ENCODE peak calls at places on chromosomes 11 and 22, in nine cellular contexts. One of them, this sample, is unnamed.

GRCh38 chr11:12008790-12009616 is 577 bp upstream of the DKK3 start:
- DNase-seq in fibroblast of mammary gland: no peak
- DNase-seq in adrenal gland: no peak
- DNase-seq in testis: peak
- DNase-seq in CD8-positive, alpha-beta memory T cell: no peak
- DNase-seq in HCT116: no peak
- DNase-seq in neural progenitor cell: peak
- DNase-seq in neuronal stem cell: peak
- DNase-seq in tibial nerve: no peak
- DNase-seq in this sample: no peak

GRCh38 chr22:47372596-47373385 is 610.3 kb downstream of the TBC1D22A start:
- DNase-seq in tibial nerve: no peak
- DNase-seq in HCT116: no peak
- DNase-seq in adrenal gland: no peak
- DNase-seq in testis: no peak
- DNase-seq in CD8-positive, alpha-beta memory T cell: no peak
- DNase-seq in neural progenitor cell: no peak
- DNase-seq in fibroblast of mammary gland: no peak
- DNase-seq in neuronal stem cell: no peak
- DNase-seq in this sample: no peak

GRCh38 chr22:50545522-50546325 is at the start of gene KLHDC7B:
- DNase-seq in tibial nerve: no peak
- DNase-seq in adrenal gland: no peak
- DNase-seq in testis: no peak
- DNase-seq in fibroblast of mammary gland: no peak
- DNase-seq in CD8-positive, alpha-beta memory T cell: no peak
- DNase-seq in neural progenitor cell: no peak
- DNase-seq in neuronal stem cell: no peak
- DNase-seq in HCT116: no peak
- DNase-seq in this sample: no peak

GRCh38 chr22:44680058-44680457 is 21.9 kb upstream of the PRR5 start:
- DNase-seq in adrenal gland: no peak
- DNase-seq in tibial nerve: no peak
- DNase-seq in neural progenitor cell: no peak
- DNase-seq in testis: no peak
- DNase-seq in CD8-positive, alpha-beta memory T cell: no peak
- DNase-seq in neuronal stem cell: no peak
- DNase-seq in fibroblast of mammary gland: no peak
- DNase-seq in HCT116: no peak
- DNase-seq in this sample: no peak

GRCh38 chr11:118135796-118136165 is 16.8 kb downstream of the SCN4B start:
- DNase-seq in tibial nerve: no peak
- DNase-seq in HCT116: no peak
- DNase-seq in adrenal gland: no peak
- DNase-seq in testis: no peak
- DNase-seq in fibroblast of mammary gland: no peak
- DNase-seq in neural progenitor cell: no peak
- DNase-seq in neuronal stem cell: no peak
- DNase-seq in CD8-positive, alpha-beta memory T cell: no peak
- DNase-seq in this sample: no peak

GRCh38 chr11:83051760-83052671 is 19.7 kb downstream of the RAB30 start:
- DNase-seq in HCT116: no peak
- DNase-seq in neuronal stem cell: no peak
- DNase-seq in tibial nerve: no peak
- DNase-seq in adrenal gland: peak
- DNase-seq in fibroblast of mammary gland: peak
- DNase-seq in neural progenitor cell: no peak
- DNase-seq in CD8-positive, alpha-beta memory T cell: no peak
- DNase-seq in testis: peak
- DNase-seq in this sample: no peak

GRCh38 chr11:10351768-10352641 is 47.1 kb downstream of the ADM start:
- DNase-seq in fibroblast of mammary gland: peak
- DNase-seq in tibial nerve: no peak
- DNase-seq in CD8-positive, alpha-beta memory T cell: no peak
- DNase-seq in HCT116: no peak
- DNase-seq in testis: no peak
- DNase-seq in neural progenitor cell: peak
- DNase-seq in neuronal stem cell: peak
- DNase-seq in adrenal gland: peak
- DNase-seq in this sample: no peak

GRCh38 chr11:84905411-84905810 is 721.7 kb downstream of the DLG2 start:
- DNase-seq in tibial nerve: no peak
- DNase-seq in testis: no peak
- DNase-seq in CD8-positive, alpha-beta memory T cell: no peak
- DNase-seq in HCT116: no peak
- DNase-seq in adrenal gland: no peak
- DNase-seq in neuronal stem cell: no peak
- DNase-seq in fibroblast of mammary gland: peak
- DNase-seq in neural progenitor cell: no peak
- DNase-seq in this sample: no peak

GRCh38 chr22:22976033-22976922 is 88.7 kb downstream of the IGLL5 start:
- DNase-seq in CD8-positive, alpha-beta memory T cell: no peak
- DNase-seq in tibial nerve: no peak
- DNase-seq in fibroblast of mammary gland: no peak
- DNase-seq in HCT116: no peak
- DNase-seq in adrenal gland: no peak
- DNase-seq in neural progenitor cell: no peak
- DNase-seq in neuronal stem cell: no peak
- DNase-seq in testis: no peak
- DNase-seq in this sample: no peak

GRCh38 chr22:36194971-36195370 is 6.6 kb downstream of the APOL4 start:
- DNase-seq in HCT116: peak
- DNase-seq in fibroblast of mammary gland: peak
- DNase-seq in neural progenitor cell: peak
- DNase-seq in adrenal gland: peak
- DNase-seq in tibial nerve: peak
- DNase-seq in testis: peak
- DNase-seq in CD8-positive, alpha-beta memory T cell: peak
- DNase-seq in neuronal stem cell: peak
- DNase-seq in this sample: no peak

GRCh38 chr11:122632178-122632824 is 23.2 kb upstream of the UBASH3B start:
- DNase-seq in adrenal gland: no peak
- DNase-seq in neural progenitor cell: no peak
- DNase-seq in fibroblast of mammary gland: no peak
- DNase-seq in testis: no peak
- DNase-seq in CD8-positive, alpha-beta memory T cell: no peak
- DNase-seq in HCT116: no peak
- DNase-seq in tibial nerve: no peak
- DNase-seq in neuronal stem cell: no peak
- DNase-seq in this sample: no peak

GRCh38 chr11:95996621-95997020 is 72.7 kb upstream of the MTMR2 start:
- DNase-seq in fibroblast of mammary gland: peak
- DNase-seq in CD8-positive, alpha-beta memory T cell: no peak
- DNase-seq in neuronal stem cell: no peak
- DNase-seq in neural progenitor cell: no peak
- DNase-seq in testis: no peak
- DNase-seq in HCT116: no peak
- DNase-seq in adrenal gland: no peak
- DNase-seq in tibial nerve: no peak
- DNase-seq in this sample: no peak

GRCh38 chr11:96000064-96000463 is 76.2 kb upstream of the MTMR2 start:
- DNase-seq in fibroblast of mammary gland: peak
- DNase-seq in HCT116: no peak
- DNase-seq in CD8-positive, alpha-beta memory T cell: no peak
- DNase-seq in adrenal gland: no peak
- DNase-seq in tibial nerve: no peak
- DNase-seq in neural progenitor cell: no peak
- DNase-seq in testis: no peak
- DNase-seq in neuronal stem cell: no peak
- DNase-seq in this sample: no peak

GRCh38 chr11:96002339-96002738 is 78.4 kb upstream of the MTMR2 start:
- DNase-seq in HCT116: no peak
- DNase-seq in neuronal stem cell: no peak
- DNase-seq in adrenal gland: no peak
- DNase-seq in testis: no peak
- DNase-seq in CD8-positive, alpha-beta memory T cell: no peak
- DNase-seq in fibroblast of mammary gland: peak
- DNase-seq in tibial nerve: no peak
- DNase-seq in neural progenitor cell: no peak
- DNase-seq in this sample: no peak

GRCh38 chr11:96001037-96001436 is 77.1 kb upstream of the MTMR2 start:
- DNase-seq in adrenal gland: peak
- DNase-seq in CD8-positive, alpha-beta memory T cell: no peak
- DNase-seq in tibial nerve: peak
- DNase-seq in neuronal stem cell: no peak
- DNase-seq in neural progenitor cell: no peak
- DNase-seq in HCT116: no peak
- DNase-seq in testis: peak
- DNase-seq in fibroblast of mammary gland: peak
- DNase-seq in this sample: no peak

GRCh38 chr11:95999604-96000003 is 75.7 kb upstream of the MTMR2 start:
- DNase-seq in neural progenitor cell: no peak
- DNase-seq in adrenal gland: no peak
- DNase-seq in tibial nerve: no peak
- DNase-seq in HCT116: no peak
- DNase-seq in fibroblast of mammary gland: no peak
- DNase-seq in CD8-positive, alpha-beta memory T cell: no peak
- DNase-seq in neuronal stem cell: no peak
- DNase-seq in testis: no peak
- DNase-seq in this sample: no peak
- H3K4me3 ChIP-seq in neural progenitor cell: no peak
- H3K4me3 ChIP-seq in adrenal gland: no peak
- H3K4me3 ChIP-seq in tibial nerve: no peak
- H3K4me3 ChIP-seq in HCT116: no peak
- H3K4me3 ChIP-seq in fibroblast of mammary gland: no peak
- H3K4me3 ChIP-seq in CD8-positive, alpha-beta memory T cell: no peak
- H3K4me3 ChIP-seq in neuronal stem cell: no peak
- H3K4me3 ChIP-seq in testis: no peak
- H3K4me3 ChIP-seq in this sample: no peak

GRCh38 chr11:110377451-110377850 is 52.3 kb upstream of the FDX1 start:
- DNase-seq in HCT116: no peak
- DNase-seq in testis: no peak
- DNase-seq in CD8-positive, alpha-beta memory T cell: no peak
- DNase-seq in adrenal gland: peak
- DNase-seq in tibial nerve: no peak
- DNase-seq in neuronal stem cell: no peak
- DNase-seq in fibroblast of mammary gland: no peak
- DNase-seq in neural progenitor cell: no peak
- DNase-seq in this sample: no peak

GRCh38 chr11:110374921-110375320 is 54.8 kb upstream of the FDX1 start:
- DNase-seq in testis: no peak
- DNase-seq in tibial nerve: no peak
- DNase-seq in HCT116: no peak
- DNase-seq in CD8-positive, alpha-beta memory T cell: no peak
- DNase-seq in neuronal stem cell: no peak
- DNase-seq in adrenal gland: peak
- DNase-seq in fibroblast of mammary gland: peak
- DNase-seq in neural progenitor cell: no peak
- DNase-seq in this sample: no peak

GRCh38 chr11:110379936-110380335 is 49.8 kb upstream of the FDX1 start:
- DNase-seq in neuronal stem cell: no peak
- DNase-seq in adrenal gland: no peak
- DNase-seq in HCT116: no peak
- DNase-seq in testis: no peak
- DNase-seq in tibial nerve: no peak
- DNase-seq in CD8-positive, alpha-beta memory T cell: no peak
- DNase-seq in neural progenitor cell: no peak
- DNase-seq in fibroblast of mammary gland: no peak
- DNase-seq in this sample: no peak

GRCh38 chr11:110379261-110379660 is 50.5 kb upstream of the FDX1 start:
- DNase-seq in CD8-positive, alpha-beta memory T cell: no peak
- DNase-seq in HCT116: no peak
- DNase-seq in tibial nerve: no peak
- DNase-seq in neural progenitor cell: no peak
- DNase-seq in testis: no peak
- DNase-seq in fibroblast of mammary gland: no peak
- DNase-seq in adrenal gland: no peak
- DNase-seq in neuronal stem cell: no peak
- DNase-seq in this sample: no peak

GRCh38 chr11:110376711-110377324 is 52.9 kb upstream of the FDX1 start:
- DNase-seq in neuronal stem cell: peak
- DNase-seq in adrenal gland: peak
- DNase-seq in CD8-positive, alpha-beta memory T cell: peak
- DNase-seq in fibroblast of mammary gland: peak
- DNase-seq in testis: peak
- DNase-seq in HCT116: peak
- DNase-seq in tibial nerve: peak
- DNase-seq in neural progenitor cell: peak
- DNase-seq in this sample: no peak
- H3K4me3 ChIP-seq in neuronal stem cell: no peak
- H3K4me3 ChIP-seq in adrenal gland: no peak
- H3K4me3 ChIP-seq in CD8-positive, alpha-beta memory T cell: no peak
- H3K4me3 ChIP-seq in fibroblast of mammary gland: no peak
- H3K4me3 ChIP-seq in testis: no peak
- H3K4me3 ChIP-seq in HCT116: peak
- H3K4me3 ChIP-seq in tibial nerve: no peak
- H3K4me3 ChIP-seq in neural progenitor cell: no peak
- H3K4me3 ChIP-seq in this sample: no peak

GRCh38 chr11:106425819-106426218 is 348.4 kb downstream of the AASDHPPT start:
- DNase-seq in testis: no peak
- DNase-seq in neuronal stem cell: no peak
- DNase-seq in adrenal gland: no peak
- DNase-seq in CD8-positive, alpha-beta memory T cell: no peak
- DNase-seq in neural progenitor cell: no peak
- DNase-seq in tibial nerve: no peak
- DNase-seq in HCT116: no peak
- DNase-seq in fibroblast of mammary gland: no peak
- DNase-seq in this sample: no peak

GRCh38 chr11:106422585-106422984 is 345.1 kb downstream of the AASDHPPT start:
- DNase-seq in tibial nerve: no peak
- DNase-seq in fibroblast of mammary gland: no peak
- DNase-seq in adrenal gland: no peak
- DNase-seq in HCT116: no peak
- DNase-seq in CD8-positive, alpha-beta memory T cell: no peak
- DNase-seq in testis: no peak
- DNase-seq in neural progenitor cell: no peak
- DNase-seq in neuronal stem cell: no peak
- DNase-seq in this sample: no peak

GRCh38 chr11:106421673-106422292 is 344.3 kb downstream of the AASDHPPT start:
- DNase-seq in fibroblast of mammary gland: no peak
- DNase-seq in adrenal gland: no peak
- DNase-seq in CD8-positive, alpha-beta memory T cell: no peak
- DNase-seq in testis: no peak
- DNase-seq in tibial nerve: no peak
- DNase-seq in neuronal stem cell: no peak
- DNase-seq in HCT116: no peak
- DNase-seq in neural progenitor cell: peak
- DNase-seq in this sample: no peak

GRCh38 chr11:106426696-106427095 is 349.2 kb downstream of the AASDHPPT start:
- DNase-seq in neural progenitor cell: no peak
- DNase-seq in fibroblast of mammary gland: no peak
- DNase-seq in adrenal gland: no peak
- DNase-seq in tibial nerve: no peak
- DNase-seq in CD8-positive, alpha-beta memory T cell: no peak
- DNase-seq in HCT116: no peak
- DNase-seq in neuronal stem cell: no peak
- DNase-seq in testis: no peak
- DNase-seq in this sample: no peak

GRCh38 chr11:106424111-106424510 is 346.6 kb downstream of the AASDHPPT start:
- DNase-seq in fibroblast of mammary gland: peak
- DNase-seq in HCT116: no peak
- DNase-seq in tibial nerve: no peak
- DNase-seq in adrenal gland: no peak
- DNase-seq in CD8-positive, alpha-beta memory T cell: no peak
- DNase-seq in testis: no peak
- DNase-seq in neural progenitor cell: no peak
- DNase-seq in neuronal stem cell: no peak
- DNase-seq in this sample: no peak
- H3K4me3 ChIP-seq in fibroblast of mammary gland: no peak
- H3K4me3 ChIP-seq in HCT116: no peak
- H3K4me3 ChIP-seq in tibial nerve: no peak
- H3K4me3 ChIP-seq in adrenal gland: no peak
- H3K4me3 ChIP-seq in CD8-positive, alpha-beta memory T cell: no peak
- H3K4me3 ChIP-seq in testis: no peak
- H3K4me3 ChIP-seq in neural progenitor cell: no peak
- H3K4me3 ChIP-seq in neuronal stem cell: no peak
- H3K4me3 ChIP-seq in this sample: no peak

GRCh38 chr11:67421421-67422031 is 6.0 kb downstream of the CARNS1 start:
- DNase-seq in adrenal gland: no peak
- DNase-seq in neural progenitor cell: no peak
- DNase-seq in testis: no peak
- DNase-seq in HCT116: no peak
- DNase-seq in neuronal stem cell: no peak
- DNase-seq in CD8-positive, alpha-beta memory T cell: no peak
- DNase-seq in tibial nerve: no peak
- DNase-seq in fibroblast of mammary gland: no peak
- DNase-seq in this sample: no peak
- H3K4me3 ChIP-seq in adrenal gland: no peak
- H3K4me3 ChIP-seq in neural progenitor cell: no peak
- H3K4me3 ChIP-seq in testis: peak
- H3K4me3 ChIP-seq in HCT116: peak
- H3K4me3 ChIP-seq in neuronal stem cell: no peak
- H3K4me3 ChIP-seq in CD8-positive, alpha-beta memory T cell: peak
- H3K4me3 ChIP-seq in tibial nerve: peak
- H3K4me3 ChIP-seq in fibroblast of mammary gland: no peak
- H3K4me3 ChIP-seq in this sample: peak